ENCODE peak calls at places on chromosomes 13 and 19, in eight cellular contexts. I is NB4, T is BE2C, Y is esophagus muscularis mucosa, C is choroid plexus epithelial cell, N is colonic mucosa, P is AG09319, V is spleen. B is an unnamed sample.

GRCh38 chr19:38853214-38853613 is 3.4 kb upstream of the HNRNPL start:
- DNase-seq in I (no peak), T (no peak), Y (no peak), C (no peak), N (no peak), P (no peak), V (no peak), B (no peak)

GRCh38 chr13:105462981-105463380 is 1072.5 kb downstream of the EFNB2 start:
- DNase-seq in I (no peak), T (no peak), Y (no peak), C (peak; percentile 36), N (no peak), P (no peak), V (no peak), B (no peak)

GRCh38 chr19:11435833-11436313 is 438 bp downstream of the PRKCSH start:
- DNase-seq in I (peak; percentile 50), T (no peak), Y (no peak), C (peak; percentile 55), N (peak; percentile 53), P (no peak), V (peak; percentile 86), B (no peak)

GRCh38 chr13:54029226-54029625 is 1000.6 kb downstream of the OLFM4 start:
- DNase-seq in I (peak; percentile 97), T (no peak), Y (no peak), C (peak; percentile 12), N (no peak), P (no peak), V (no peak), B (no peak)

GRCh38 chr13:95641291-95641811 is 3.2 kb downstream of the DZIP1 start:
- DNase-seq in I (no peak), T (peak; percentile 67), Y (peak; percentile 80), C (no peak), N (no peak), P (no peak), V (no peak), B (no peak)

GRCh38 chr13:29901714-29902631 is 51.6 kb upstream of the UBL3 start:
- DNase-seq in I (peak; percentile 15), T (peak; percentile 32), Y (no peak), C (peak; percentile 99), N (peak; percentile 66), P (peak; percentile 74), V (no peak), B (peak; percentile 79)

GRCh38 chr13:36163809-36164308 is 32.7 kb upstream of the DCLK1 start:
- DNase-seq in I (no peak), T (peak; percentile 59), Y (peak; percentile 91), C (peak; percentile 98), N (peak; percentile 22), P (peak; percentile 54), V (no peak), B (peak; percentile 95)

GRCh38 chr19:35745328-35746086 is at the start of the genes PSENEN and U2AF1L4:
- DNase-seq in I (peak; percentile 96), T (peak; percentile 97), Y (peak; percentile 99), C (peak; percentile 100), N (peak; percentile 97), P (peak; percentile 99), V (peak; percentile 99), B (peak; percentile 97)

GRCh38 chr19:44282846-44283245 is 22.0 kb downstream of the ZNF235 start:
- DNase-seq in I (no peak), T (no peak), Y (no peak), C (no peak), N (no peak), P (no peak), V (no peak), B (no peak)

GRCh38 chr13:40776232-40776631 is 5.2 kb upstream of the MRPS31 start:
- DNase-seq in I (no peak), T (no peak), Y (no peak), C (no peak), N (no peak), P (no peak), V (peak; percentile 63), B (no peak)

GRCh38 chr13:26819067-26819466 is 58.5 kb upstream of the GPR12 start:
- DNase-seq in I (no peak), T (no peak), Y (no peak), C (no peak), N (no peak), P (no peak), V (no peak), B (no peak)

GRCh38 chr13:109974354-109974753 is 188.0 kb upstream of the IRS2 start:
- DNase-seq in I (no peak), T (no peak), Y (no peak), C (peak; percentile 42), N (no peak), P (no peak), V (no peak), B (no peak)

GRCh38 chr13:41179593-41180250 is 14.6 kb downstream of the KBTBD7 start:
- DNase-seq in I (no peak), T (no peak), Y (no peak), C (peak; percentile 56), N (no peak), P (no peak), V (no peak), B (peak; percentile 24)

GRCh38 chr13:108269601-108270328 is at the start of gene TNFSF13B:
- DNase-seq in I (peak; percentile 89), T (peak; percentile 53), Y (no peak), C (peak; percentile 61), N (peak; percentile 23), P (no peak), V (peak; percentile 93), B (no peak)

GRCh38 chr19:54189020-54189667 is at the start of gene MBOAT7:
- DNase-seq in I (no peak), T (no peak), Y (no peak), C (no peak), N (no peak), P (no peak), V (no peak), B (no peak)

GRCh38 chr13:38624822-38625221 is 62.1 kb upstream of the FREM2 start:
- DNase-seq in I (no peak), T (no peak), Y (no peak), C (no peak), N (no peak), P (no peak), V (no peak), B (no peak)

GRCh38 chr13:46340631-46341111 is 46.4 kb downstream of the RUBCNL start:
- DNase-seq in I (no peak), T (no peak), Y (no peak), C (no peak), N (no peak), P (no peak), V (no peak), B (no peak)

GRCh38 chr13:46343279-46343949 is 43.6 kb downstream of the RUBCNL start:
- DNase-seq in I (no peak), T (no peak), Y (no peak), C (no peak), N (no peak), P (no peak), V (no peak), B (no peak)

GRCh38 chr13:46341112-46341711 is 45.8 kb downstream of the RUBCNL start:
- DNase-seq in I (peak; percentile 67), T (no peak), Y (no peak), C (peak; percentile 78), N (no peak), P (no peak), V (no peak), B (no peak)

GRCh38 chr13:46342538-46342937 is 44.5 kb downstream of the RUBCNL start:
- DNase-seq in I (no peak), T (no peak), Y (no peak), C (no peak), N (no peak), P (no peak), V (no peak), B (no peak)

DNA sequence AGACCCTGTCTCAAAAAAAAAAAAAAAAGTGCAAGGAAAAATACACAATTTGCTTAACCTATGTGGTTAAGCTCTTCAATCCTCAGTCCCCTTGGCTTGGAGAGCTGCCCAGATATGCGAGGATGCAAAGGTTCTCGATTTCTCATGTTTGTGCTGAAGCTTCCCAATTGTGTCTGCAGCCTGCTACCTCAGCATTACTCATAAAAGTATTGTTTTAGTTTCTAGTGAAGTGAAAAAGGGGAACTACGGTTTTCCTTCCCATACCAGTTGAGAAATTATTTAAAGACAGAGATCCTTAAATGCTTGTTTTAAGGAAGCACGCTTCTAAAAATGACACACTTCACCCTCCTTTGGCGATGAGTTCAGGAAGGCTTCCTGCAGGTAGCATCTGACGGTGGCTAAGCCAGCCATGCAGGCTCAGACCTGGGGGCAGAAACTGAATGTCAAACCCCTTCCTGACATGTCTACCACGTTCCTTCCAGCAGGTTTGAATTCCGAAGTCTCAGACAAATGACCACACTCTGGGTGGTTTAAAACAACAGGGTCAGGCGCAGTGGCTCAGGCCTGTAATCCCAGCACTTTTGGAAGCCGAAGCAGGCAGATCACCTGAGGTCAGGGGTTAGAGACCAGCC is 47.9 kb downstream of the RUBCNL start:
- DNase-seq in I (peak; percentile 92), T (no peak), Y (no peak), C (peak; percentile 91), N (no peak), P (no peak), V (no peak), B (no peak)
- TF ChIP-seq CTCF in I (no peak), T (no peak), Y (no peak), C (peak; percentile 15), N (no peak), P (no peak), V (no peak), B (no peak)

GRCh38 chr13:75762967-75763366 is 126.8 kb downstream of the LMO7 start:
- DNase-seq in I (no peak), T (no peak), Y (no peak), C (no peak), N (no peak), P (no peak), V (no peak), B (no peak)
- TF ChIP-seq CTCF in I (no peak), T (no peak), Y (no peak), C (no peak), N (no peak), P (no peak), V (no peak), B (no peak)

GRCh38 chr19:1590641-1591397 is 1.8 kb downstream of the MBD3 start:
- DNase-seq in I (peak; percentile 58), T (peak; percentile 68), Y (no peak), C (peak; percentile 40), N (no peak), P (no peak), V (no peak), B (no peak)
- TF ChIP-seq CTCF in I (peak; percentile 18), T (peak; percentile 58), Y (no peak), C (peak; percentile 57), N (no peak), P (peak; percentile 33), V (no peak), B (peak; percentile 55)

GRCh38 chr19:10416083-10416379 is 4.3 kb upstream of the PDE4A start:
- DNase-seq in I (no peak), T (no peak), Y (no peak), C (no peak), N (no peak), P (no peak), V (no peak), B (no peak)

GRCh38 chr19:10418281-10419199 is 1.8 kb upstream of the PDE4A start:
- DNase-seq in I (peak; percentile 91), T (peak; percentile 75), Y (no peak), C (peak; percentile 29), N (no peak), P (no peak), V (no peak), B (no peak)

GRCh38 chr19:10419200-10419645 is 1.1 kb upstream of the PDE4A start:
- DNase-seq in I (peak; percentile 93), T (peak; percentile 67), Y (no peak), C (no peak), N (no peak), P (no peak), V (no peak), B (no peak)

GRCh38 chr19:10416380-10417257 is 3.7 kb upstream of the PDE4A start:
- DNase-seq in I (peak; percentile 99), T (peak; percentile 93), Y (no peak), C (peak; percentile 89), N (peak; percentile 84), P (peak; percentile 66), V (peak; percentile 95), B (no peak)

GRCh38 chr19:10417598-10418280 is 2.6 kb upstream of the PDE4A start:
- DNase-seq in I (peak; percentile 56), T (peak; percentile 45), Y (no peak), C (peak; percentile 38), N (no peak), P (no peak), V (no peak), B (no peak)
- TF ChIP-seq CTCF in I (no peak), T (no peak), Y (no peak), C (no peak), N (no peak), P (no peak), V (no peak), B (no peak)

B was measured in AG04449.